ENCODE peak calls at places on chromosomes 3 and 15, in seven cellular contexts. U, W, A, Q, D, O and R are unnamed samples. For H3K27me3, the result is how much of the 10 kb centered on the place peaks cover.

GRCh38 chr15:85592148-85592547 is 202.6 kb downstream of the KLHL25 start:
- DNase-seq in Q (peak), W (peak), O (peak), U (no peak), D (no peak), A (no peak), R (peak)

GRCh38 chr3:148379763-148380162 is 317.9 kb upstream of the AGTR1 start:
- DNase-seq in O (peak), Q (peak), D (no peak), U (no peak), W (peak), A (no peak), R (no peak)

GRCh38 chr3:172634948-172635347 is 75.9 kb downstream of the NCEH1 start:
- DNase-seq in W (peak), Q (no peak), D (no peak), U (no peak), A (no peak), O (no peak), R (no peak)

GRCh38 chr3:9278498-9278897 is 29.1 kb upstream of the SRGAP3 start:
- DNase-seq in A (no peak), W (no peak), D (no peak), Q (no peak), O (no peak), U (no peak), R (no peak)

GRCh38 chr15:23415321-23415865 is 31.6 kb downstream of the GOLGA6L2 start:
- DNase-seq in Q (no peak), D (no peak), W (no peak), U (no peak), A (no peak), O (no peak), R (no peak)

GRCh38 chr15:59501531-59502113 is 63.6 kb downstream of the FAM81A start:
- DNase-seq in W (peak), U (no peak), D (no peak), Q (peak), O (peak), A (no peak), R (no peak)

GRCh38 chr15:85795669-85796305 is 1.1 kb upstream of the KLHL25 start:
- DNase-seq in Q (no peak), U (no peak), A (no peak), D (no peak), W (no peak), O (no peak), R (no peak)

GRCh38 chr3:148848410-148848809 is 16.7 kb upstream of the CPA3 start:
- DNase-seq in A (no peak), O (no peak), U (no peak), W (no peak), D (no peak), Q (no peak), R (no peak)

GRCh38 chr3:35383719-35384555 is 255.4 kb upstream of the ARPP21 start:
- DNase-seq in O (peak), A (no peak), Q (no peak), D (no peak), U (no peak), W (peak), R (no peak)

GRCh38 chr15:39746714-39747276 is 35.8 kb downstream of the FSIP1 start:
- DNase-seq in U (no peak), W (no peak), A (no peak), Q (no peak), D (no peak), O (no peak), R (no peak)

GRCh38 chr3:119898478-119899177 is 116.7 kb downstream of the NR1I2 start:
- DNase-seq in Q (peak), U (no peak), D (no peak), W (peak), O (no peak), A (no peak), R (no peak)

GRCh38 chr3:8972614-8973013 is 9.3 kb upstream of the RAD18 start:
- DNase-seq in O (no peak), D (no peak), W (peak), Q (peak), A (no peak), U (no peak), R (no peak)

GRCh38 chr15:66613743-66614142 is 47.9 kb upstream of the LCTL start:
- DNase-seq in D (no peak), O (no peak), Q (no peak), W (no peak), A (no peak), U (no peak), R (no peak)

GRCh38 chr3:126424751-126425150 is 30.0 kb downstream of the CFAP100 start:
- DNase-seq in D (no peak), Q (no peak), W (no peak), U (no peak), O (no peak), A (no peak), R (no peak)

GRCh38 chr15:58551764-58552504 is 120.1 kb downstream of the LIPC start:
- DNase-seq in A (no peak), W (peak), U (peak), O (peak), Q (peak), D (no peak), R (peak)

GRCh38 chr3:66066963-66067617 is 28.4 kb upstream of the MAGI1 start:
- DNase-seq in O (no peak), Q (no peak), D (no peak), A (no peak), W (no peak), U (no peak), R (no peak)

GRCh38 chr15:64772488-64772887 is 2.9 kb downstream of the RBPMS2 start:
- DNase-seq in O (no peak), U (no peak), A (no peak), W (no peak), D (no peak), Q (no peak), R (no peak)

GRCh38 chr3:132907293-132907692 is 130.9 kb upstream of the TMEM108 start:
- DNase-seq in O (no peak), Q (no peak), D (no peak), A (no peak), U (no peak), W (no peak), R (no peak)

GRCh38 chr3:183817639-183818038 is 7.7 kb downstream of the MAP6D1 start:
- DNase-seq in U (no peak), W (no peak), D (no peak), Q (no peak), O (no peak), A (no peak), R (no peak)

DNA sequence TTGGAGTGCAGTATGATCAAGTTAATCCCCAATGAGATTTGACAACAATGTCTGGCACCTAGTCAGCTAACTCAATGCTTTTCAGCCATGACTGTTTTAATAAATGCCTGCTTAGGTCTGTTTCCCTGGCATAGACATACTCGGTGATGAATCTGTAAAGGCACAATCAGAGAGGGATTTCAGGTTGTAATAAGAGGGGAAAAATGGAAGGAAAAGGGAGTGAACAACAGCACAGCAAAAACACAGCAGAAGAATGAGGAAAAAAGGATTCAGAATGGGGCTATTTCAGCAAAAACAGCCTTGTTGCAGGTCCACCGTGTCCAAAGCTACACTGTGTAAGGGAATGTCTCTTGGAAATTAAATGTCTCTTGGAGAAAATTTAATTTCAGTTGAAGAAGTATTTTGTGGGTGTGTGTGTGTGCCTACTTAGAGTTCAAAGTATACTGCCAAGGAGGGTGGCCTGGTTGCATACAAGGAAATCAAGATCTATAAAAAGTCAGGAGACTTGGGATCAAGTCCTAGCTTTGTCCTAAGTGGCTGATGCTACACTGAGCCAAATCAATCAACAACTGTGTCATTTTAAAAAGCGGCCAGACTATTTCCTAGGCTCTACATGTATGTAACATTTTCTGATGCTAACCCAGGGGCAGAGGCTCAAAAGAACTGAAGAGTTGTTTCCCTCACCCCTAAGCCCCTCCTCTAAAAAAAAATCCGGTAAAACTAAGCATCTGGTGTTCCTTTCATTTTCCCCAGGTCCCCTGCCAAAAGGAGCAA is 19.1 kb upstream of the CHD2 start:
- DNase-seq in W (no peak), A (no peak), D (no peak), U (no peak), Q (no peak), O (peak), R (no peak)
- H3K4me3 ChIP-seq in W (no peak), A (peak), D (peak), U (peak), Q (no peak), O (peak), R (no peak)

DNA sequence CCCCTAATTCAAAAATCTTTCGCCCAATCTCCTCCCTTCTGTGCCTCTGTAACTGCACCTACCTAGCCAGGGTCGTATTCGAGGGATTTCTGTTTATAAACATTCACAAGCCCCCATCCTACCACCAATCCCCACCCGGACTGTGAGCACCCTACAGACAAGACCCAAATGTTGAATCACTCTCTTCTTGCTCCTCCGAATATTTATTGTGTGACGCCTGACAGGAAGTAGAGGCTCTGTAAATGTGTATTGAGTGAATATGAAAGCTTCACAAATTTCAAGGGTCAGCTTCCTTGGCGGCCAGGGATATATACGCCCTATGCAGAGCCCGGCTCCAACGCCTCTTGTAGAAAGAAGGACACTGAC is 1.6 kb downstream of the BDH1 start:
- DNase-seq in W (no peak), U (no peak), Q (no peak), O (no peak), D (no peak), A (no peak), R (no peak)
- H3K27me3 ChIP-seq in W (under half), U (under half), Q (under half), O (under half), D (under half), A (under half), R (under half)

GRCh38 chr3:182728248-182728647 is 65.1 kb upstream of the ATP11B start:
- DNase-seq in U (no peak), A (no peak), W (no peak), Q (no peak), O (no peak), D (no peak), R (no peak)

GRCh38 chr3:182722938-182723337 is 70.4 kb upstream of the ATP11B start:
- DNase-seq in Q (no peak), A (no peak), O (no peak), U (no peak), D (no peak), W (no peak), R (no peak)

GRCh38 chr3:182723596-182723995 is 69.7 kb upstream of the ATP11B start:
- DNase-seq in A (no peak), Q (no peak), O (no peak), D (no peak), W (no peak), U (no peak), R (no peak)

GRCh38 chr3:182726258-182727142 is 66.8 kb upstream of the ATP11B start:
- DNase-seq in Q (no peak), U (no peak), O (no peak), W (no peak), D (no peak), A (no peak), R (no peak)

GRCh38 chr3:182725372-182726251 is 67.7 kb upstream of the ATP11B start:
- DNase-seq in D (no peak), U (no peak), A (no peak), O (peak), W (peak), Q (no peak), R (peak)
- H3K4me3 ChIP-seq in D (no peak), U (peak), A (no peak), O (peak), W (no peak), Q (no peak), R (peak)

DNA sequence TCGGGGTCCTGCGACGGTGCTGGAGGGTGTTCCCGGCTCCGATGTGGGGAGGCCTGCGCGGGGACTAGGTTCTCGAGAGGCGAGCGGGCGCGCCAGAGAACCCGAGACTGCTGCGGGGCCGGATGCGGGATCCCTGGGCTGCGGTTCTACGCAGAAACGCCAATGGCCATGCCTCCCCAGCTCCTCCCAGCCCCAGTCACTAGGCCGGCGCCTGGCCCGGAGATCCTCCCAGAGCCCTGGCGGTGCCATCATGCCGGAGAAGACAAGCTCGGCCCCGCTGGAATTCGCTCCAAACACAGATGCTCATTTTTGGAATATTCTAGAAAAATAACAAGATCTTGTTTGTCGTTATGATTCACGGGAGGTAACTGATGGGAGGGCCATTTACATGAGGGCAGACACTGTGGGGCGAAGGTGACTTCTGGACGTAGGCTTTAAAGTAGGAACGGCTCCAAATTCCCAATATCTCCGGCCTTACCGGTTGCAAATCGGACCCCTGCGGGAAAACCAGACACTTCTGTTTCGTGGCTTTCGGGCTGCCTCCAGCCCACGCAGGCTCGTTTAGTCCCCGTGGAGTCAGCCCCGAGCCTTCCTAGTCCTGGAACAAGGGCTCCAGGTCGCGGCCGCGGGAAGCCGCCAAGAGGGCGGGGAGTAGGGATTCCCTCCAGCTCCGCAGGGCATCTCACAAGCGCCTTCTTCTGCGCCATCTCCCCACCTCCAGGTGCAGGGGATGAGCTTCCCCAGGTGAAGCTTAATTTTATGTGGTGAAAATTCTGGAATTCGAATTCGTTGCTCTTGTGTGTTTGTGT is 74.8 kb upstream of the POLG start:
- DNase-seq in O (peak), U (no peak), Q (no peak), W (no peak), D (no peak), A (no peak), R (no peak)
- H3K27me3 ChIP-seq in O (half or more), U (under half), Q (half or more), W (half or more), D (half or more), A (under half), R (half or more)

GRCh38 chr15:101124731-101125558 is 126.9 kb downstream of the CHSY1 start:
- DNase-seq in Q (peak), A (no peak), O (peak), D (no peak), U (no peak), W (peak), R (peak)
- H3K4me3 ChIP-seq in Q (no peak), A (no peak), O (no peak), D (no peak), U (no peak), W (no peak), R (no peak)

GRCh38 chr3:38648659-38649499 is 608 bp downstream of the SCN5A start:
- DNase-seq in W (no peak), U (no peak), A (no peak), Q (no peak), D (no peak), O (no peak), R (no peak)
- H3K27me3 ChIP-seq in W (under half), U (under half), A (under half), Q (under half), D (half or more), O (half or more), R (under half)

DNA sequence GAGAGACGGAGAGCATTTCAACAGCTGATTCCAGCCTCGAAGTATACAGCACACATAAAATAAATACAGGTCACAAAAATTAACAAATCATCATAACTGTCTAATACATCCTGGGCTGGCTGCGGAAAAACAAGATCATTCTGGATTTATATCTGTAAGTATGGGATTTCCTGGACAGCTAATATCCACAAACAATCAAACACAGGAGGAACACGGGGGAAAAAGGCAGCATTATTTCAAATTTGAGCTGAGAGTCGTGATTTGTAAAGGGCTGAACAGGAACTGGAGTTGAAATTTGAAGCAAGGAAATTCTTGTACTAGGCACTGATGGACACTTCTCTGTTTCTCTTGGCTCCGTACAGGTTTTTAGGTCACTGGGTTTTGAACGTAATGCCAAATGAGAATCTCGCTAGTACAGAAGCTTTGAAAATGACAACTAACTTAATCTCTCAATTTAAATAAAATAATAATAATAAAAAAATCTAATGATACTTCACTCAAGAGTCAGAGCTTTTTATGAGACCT is 577.7 kb downstream of the FOXP1 start:
- DNase-seq in U (no peak), W (no peak), D (no peak), O (no peak), Q (no peak), A (no peak), R (no peak)
- H3K4me3 ChIP-seq in U (no peak), W (no peak), D (no peak), O (no peak), Q (no peak), A (no peak), R (no peak)